ENCODE peak calls at places on chromosome 7, in seven cellular contexts. One of them, this sample, is unnamed.

GRCh38 chr7:113824117-113824823 is 94.5 kb downstream of the PPP1R3A start:
- DNase-seq in mesothelial cell of epicardium: no peak
- DNase-seq in BJ: no peak
- DNase-seq in upper lobe of right lung: no peak
- DNase-seq in colonic mucosa: no peak
- DNase-seq in RKO: no peak
- DNase-seq in cardiac septum: no peak
- DNase-seq in this sample: no peak

GRCh38 chr7:30172451-30172850 is 37.7 kb downstream of the MTURN start:
- DNase-seq in mesothelial cell of epicardium: no peak
- DNase-seq in BJ: no peak
- DNase-seq in upper lobe of right lung: no peak
- DNase-seq in colonic mucosa: no peak
- DNase-seq in RKO: no peak
- DNase-seq in cardiac septum: no peak
- DNase-seq in this sample: no peak

GRCh38 chr7:98394377-98394836 is 6.5 kb downstream of the BAIAP2L1 start:
- DNase-seq in mesothelial cell of epicardium: no peak
- DNase-seq in BJ: peak
- DNase-seq in upper lobe of right lung: no peak
- DNase-seq in colonic mucosa: no peak
- DNase-seq in RKO: peak
- DNase-seq in cardiac septum: no peak
- DNase-seq in this sample: peak

GRCh38 chr7:135998081-135998480 is 20.9 kb upstream of the MTPN start:
- DNase-seq in mesothelial cell of epicardium: no peak
- DNase-seq in BJ: no peak
- DNase-seq in upper lobe of right lung: no peak
- DNase-seq in colonic mucosa: no peak
- DNase-seq in RKO: no peak
- DNase-seq in cardiac septum: no peak
- DNase-seq in this sample: peak

GRCh38 chr7:39826166-39826565 is 123.9 kb upstream of the CDK13 start:
- DNase-seq in mesothelial cell of epicardium: no peak
- DNase-seq in BJ: no peak
- DNase-seq in upper lobe of right lung: no peak
- DNase-seq in colonic mucosa: no peak
- DNase-seq in RKO: no peak
- DNase-seq in cardiac septum: no peak
- DNase-seq in this sample: no peak

GRCh38 chr7:25805027-25805687 is 346.8 kb upstream of the NFE2L3 start:
- DNase-seq in mesothelial cell of epicardium: no peak
- DNase-seq in BJ: no peak
- DNase-seq in upper lobe of right lung: no peak
- DNase-seq in colonic mucosa: no peak
- DNase-seq in RKO: no peak
- DNase-seq in cardiac septum: no peak
- DNase-seq in this sample: no peak

GRCh38 chr7:138483516-138483915 is 23.5 kb downstream of the TRIM24 start:
- DNase-seq in mesothelial cell of epicardium: no peak
- DNase-seq in BJ: no peak
- DNase-seq in upper lobe of right lung: no peak
- DNase-seq in colonic mucosa: no peak
- DNase-seq in RKO: no peak
- DNase-seq in cardiac septum: no peak
- DNase-seq in this sample: no peak

GRCh38 chr7:44390701-44391100 is 65.3 kb upstream of the CAMK2B start:
- DNase-seq in mesothelial cell of epicardium: no peak
- DNase-seq in BJ: no peak
- DNase-seq in upper lobe of right lung: no peak
- DNase-seq in colonic mucosa: no peak
- DNase-seq in RKO: no peak
- DNase-seq in cardiac septum: peak
- DNase-seq in this sample: no peak

GRCh38 chr7:30207376-30207775 is 72.6 kb downstream of the MTURN start:
- DNase-seq in mesothelial cell of epicardium: no peak
- DNase-seq in BJ: no peak
- DNase-seq in upper lobe of right lung: no peak
- DNase-seq in colonic mucosa: no peak
- DNase-seq in RKO: no peak
- DNase-seq in cardiac septum: no peak
- DNase-seq in this sample: no peak

GRCh38 chr7:43572516-43573049 is 10.3 kb upstream of the STK17A start:
- DNase-seq in mesothelial cell of epicardium: no peak
- DNase-seq in BJ: peak
- DNase-seq in upper lobe of right lung: no peak
- DNase-seq in colonic mucosa: no peak
- DNase-seq in RKO: peak
- DNase-seq in cardiac septum: no peak
- DNase-seq in this sample: peak